ENCODE peak calls at places on chromosomes 1 and 21, in nine cellular contexts. F is fibroblast of mammary gland, C is GM06990, S is H1, Z is lower lobe of right lung, U is astrocyte, B is endodermal cell, O is heart left ventricle, E is suprapubic skin. Y is an unnamed sample.

GRCh38 chr1:156124557-156125483 is 10.3 kb downstream of the LMNA start:
- DNase-seq in F (peak), C (no peak), S (no peak), Z (peak), U (no peak), B (peak), O (peak), E (no peak), Y (no peak)

GRCh38 chr1:207752456-207753132 is 740 bp downstream of the CD46 start:
- DNase-seq in F (peak), C (no peak), S (peak), Z (peak), U (peak), B (peak), O (peak), E (no peak), Y (no peak)

GRCh38 chr1:154198756-154199562 is 7.1 kb upstream of the TPM3 start:
- DNase-seq in F (peak), C (peak), S (peak), Z (no peak), U (peak), B (peak), O (no peak), E (no peak), Y (no peak)

GRCh38 chr1:51644533-51645197 is 27.8 kb downstream of the OSBPL9 start:
- DNase-seq in F (peak), C (no peak), S (no peak), Z (no peak), U (peak), B (no peak), O (no peak), E (no peak), Y (peak)

GRCh38 chr1:22528451-22528850 is 34.8 kb upstream of the EPHA8 start:
- DNase-seq in F (no peak), C (no peak), S (no peak), Z (no peak), U (no peak), B (no peak), O (no peak), E (no peak), Y (no peak)

GRCh38 chr1:162562452-162562828 is 918 bp downstream of the UAP1 start:
- DNase-seq in F (peak), C (no peak), S (no peak), Z (no peak), U (peak), B (no peak), O (no peak), E (no peak), Y (no peak)

GRCh38 chr1:236868625-236869467 is 73.8 kb downstream of the MTR start:
- DNase-seq in F (peak), C (peak), S (no peak), Z (no peak), U (peak), B (peak), O (no peak), E (no peak), Y (peak)

GRCh38 chr1:88200545-88200944 is 483.5 kb upstream of the PKN2 start:
- DNase-seq in F (no peak), C (no peak), S (no peak), Z (no peak), U (no peak), B (no peak), O (no peak), E (no peak), Y (no peak)

GRCh38 chr21:41868062-41868710 is 11.0 kb downstream of the PRDM15 start:
- DNase-seq in F (peak), C (peak), S (no peak), Z (no peak), U (peak), B (no peak), O (no peak), E (no peak), Y (no peak)

GRCh38 chr1:7579831-7580804 is 191.0 kb upstream of the VAMP3 start:
- DNase-seq in F (no peak), C (no peak), S (no peak), Z (peak), U (no peak), B (no peak), O (peak), E (peak), Y (no peak)

GRCh38 chr1:45493116-45493697 is 2.2 kb upstream of the TESK2 start:
- DNase-seq in F (peak), C (no peak), S (peak), Z (no peak), U (no peak), B (peak), O (peak), E (no peak), Y (no peak)

GRCh38 chr21:38241029-38241740 is 15.6 kb upstream of the KCNJ15 start:
- DNase-seq in F (peak), C (no peak), S (no peak), Z (no peak), U (peak), B (no peak), O (peak), E (no peak), Y (peak)

GRCh38 chr1:181142096-181143043 is 53.9 kb downstream of the IER5 start:
- DNase-seq in F (peak), C (peak), S (peak), Z (peak), U (peak), B (peak), O (peak), E (peak), Y (no peak)

GRCh38 chr1:220213381-220213983 is 58.8 kb downstream of the RAB3GAP2 start:
- DNase-seq in F (peak), C (no peak), S (no peak), Z (no peak), U (no peak), B (no peak), O (no peak), E (no peak), Y (no peak)

GRCh38 chr1:18261891-18262290 is 154.3 kb downstream of the IGSF21 start:
- DNase-seq in F (no peak), C (no peak), S (no peak), Z (no peak), U (no peak), B (no peak), O (no peak), E (no peak), Y (no peak)

GRCh38 chr1:237013608-237014007 is 9.4 kb upstream of the MT1HL1 start:
- DNase-seq in F (no peak), C (no peak), S (no peak), Z (no peak), U (no peak), B (no peak), O (no peak), E (no peak), Y (no peak)

DNA sequence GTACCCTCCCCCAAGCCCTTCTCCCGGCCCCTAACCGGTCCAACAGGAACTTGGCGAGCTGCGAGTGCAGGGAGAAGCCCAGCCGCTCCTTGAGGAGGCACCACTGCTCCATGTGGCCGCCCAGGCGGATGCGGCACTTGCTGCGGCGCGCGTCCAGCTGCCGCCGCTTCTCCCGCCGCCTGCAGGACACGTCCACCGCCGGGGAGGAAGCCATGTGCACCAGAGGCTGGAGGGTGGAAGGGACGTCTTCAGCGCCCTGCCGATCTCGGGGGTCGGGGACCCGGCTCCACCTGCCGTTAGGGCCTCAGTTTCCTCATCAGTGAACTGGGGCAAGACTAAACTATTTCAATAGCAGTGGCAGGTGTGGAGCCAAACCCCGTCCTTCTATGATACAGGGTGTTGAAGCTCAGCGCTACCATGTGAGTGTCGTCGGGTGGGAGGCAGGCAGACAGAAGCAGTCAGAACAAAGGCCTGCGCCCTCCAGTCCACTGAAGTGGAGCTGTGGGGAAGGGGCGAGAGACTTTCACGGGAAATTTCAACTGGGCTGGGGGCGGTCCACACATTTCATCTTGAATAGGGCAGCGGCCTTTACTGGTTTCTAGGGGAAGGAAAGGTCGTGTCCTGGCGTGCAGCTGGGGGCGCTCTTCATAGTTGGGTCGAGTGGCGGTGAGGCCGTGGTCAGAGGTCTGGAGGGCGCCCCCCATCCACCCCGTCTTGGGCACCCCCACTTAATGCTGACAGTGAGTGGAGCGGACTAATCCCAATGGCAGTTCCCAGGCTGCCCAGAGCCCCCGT is 592 bp downstream of the ZNF692 start:
- DNase-seq in F (peak), C (peak), S (peak), Z (peak), U (peak), B (peak), O (peak), E (no peak), Y (no peak)
- TF ChIP-seq CTCF in F (peak), C (peak), S (peak), Z (peak), U (no peak), B (peak), O (peak), E (peak), Y (peak)

DNA sequence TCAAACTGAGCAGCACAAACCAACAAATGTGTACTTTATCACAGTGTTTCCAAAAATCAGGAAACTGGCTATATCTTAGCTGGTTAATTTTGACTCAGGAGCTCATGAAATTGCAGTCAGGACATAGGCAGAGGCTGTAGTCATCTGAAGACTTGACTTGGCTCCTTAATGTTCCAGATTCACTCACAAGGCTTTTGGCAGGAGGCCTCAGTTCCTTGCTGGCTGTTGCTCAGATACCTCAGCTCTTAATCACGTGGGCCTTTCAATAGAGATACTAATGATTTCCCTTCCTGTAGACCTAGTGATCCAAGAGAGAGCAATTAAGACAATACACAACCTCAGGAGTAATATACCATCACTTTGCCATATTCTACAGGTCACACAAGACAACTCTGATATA is 537.7 kb downstream of the BRINP3 start:
- DNase-seq in F (no peak), C (no peak), S (no peak), Z (no peak), U (peak), B (no peak), O (no peak), E (no peak), Y (no peak)
- H3K4me3 ChIP-seq in F (no peak), C (no peak), S (no peak), Z (no peak), U (no peak), B (no peak), O (no peak), E (no peak), Y (no peak)

GRCh38 chr1:34928066-34928864 is 1.2 kb downstream of the DLGAP3 start:
- DNase-seq in F (no peak), C (no peak), S (no peak), Z (no peak), U (no peak), B (peak), O (no peak), E (no peak), Y (no peak)
- TF ChIP-seq CTCF in F (no peak), C (no peak), S (no peak), Z (no peak), U (no peak), B (no peak), O (no peak), E (no peak), Y (no peak)

GRCh38 chr1:170593173-170593572 is 61.2 kb downstream of the GORAB start:
- DNase-seq in F (peak), C (no peak), S (no peak), Z (no peak), U (no peak), B (no peak), O (no peak), E (no peak), Y (no peak)

GRCh38 chr1:170590921-170591705 is 59.1 kb downstream of the GORAB start:
- DNase-seq in F (no peak), C (no peak), S (no peak), Z (no peak), U (no peak), B (no peak), O (no peak), E (no peak), Y (no peak)

GRCh38 chr1:170592591-170593111 is 60.7 kb downstream of the GORAB start:
- DNase-seq in F (peak), C (no peak), S (no peak), Z (no peak), U (no peak), B (no peak), O (no peak), E (no peak), Y (peak)

GRCh38 chr1:170594227-170594626 is 62.3 kb downstream of the GORAB start:
- DNase-seq in F (no peak), C (no peak), S (no peak), Z (no peak), U (no peak), B (no peak), O (no peak), E (no peak), Y (no peak)

GRCh38 chr1:170593612-170594011 is 61.6 kb downstream of the GORAB start:
- DNase-seq in F (no peak), C (no peak), S (no peak), Z (no peak), U (no peak), B (no peak), O (no peak), E (no peak), Y (no peak)
- H3K4me3 ChIP-seq in F (peak), C (no peak), S (no peak), Z (no peak), U (no peak), B (no peak), O (no peak), E (peak), Y (peak)